ENCODE peak calls at places on chromosomes 11 and 22, in nine cellular contexts. One of them, this sample, is unnamed.

GRCh38 chr11:71436861-71437260 is 11.3 kb downstream of the DHCR7 start:
- DNase-seq in fibroblast of villous mesenchyme: no peak
- DNase-seq in CD8-positive, alpha-beta T cell: no peak
- DNase-seq in IMR-90: no peak
- DNase-seq in ovary: no peak
- DNase-seq in cardiac fibroblast: no peak
- DNase-seq in endothelial cell of umbilical vein: no peak
- DNase-seq in A549: no peak
- DNase-seq in tibial nerve: no peak
- DNase-seq in this sample: no peak

GRCh38 chr11:2300290-2300935 is 1.3 kb downstream of the C11orf21 start:
- DNase-seq in fibroblast of villous mesenchyme: no peak
- DNase-seq in CD8-positive, alpha-beta T cell: peak; percentile 76
- DNase-seq in IMR-90: no peak
- DNase-seq in ovary: no peak
- DNase-seq in cardiac fibroblast: no peak
- DNase-seq in endothelial cell of umbilical vein: no peak
- DNase-seq in A549: no peak
- DNase-seq in tibial nerve: peak; percentile 3
- DNase-seq in this sample: peak; percentile 69

GRCh38 chr22:37020192-37020479 is 594 bp downstream of the MPST start:
- DNase-seq in fibroblast of villous mesenchyme: peak; percentile 51
- DNase-seq in CD8-positive, alpha-beta T cell: no peak
- DNase-seq in IMR-90: peak; percentile 47
- DNase-seq in ovary: no peak
- DNase-seq in cardiac fibroblast: peak; percentile 59
- DNase-seq in endothelial cell of umbilical vein: peak; percentile 47
- DNase-seq in A549: peak; percentile 61
- DNase-seq in tibial nerve: peak; percentile 35
- DNase-seq in this sample: no peak

GRCh38 chr11:117189191-117189940 is 9.8 kb upstream of the TAGLN start:
- DNase-seq in fibroblast of villous mesenchyme: no peak
- DNase-seq in CD8-positive, alpha-beta T cell: peak; percentile 41
- DNase-seq in IMR-90: no peak
- DNase-seq in ovary: no peak
- DNase-seq in cardiac fibroblast: no peak
- DNase-seq in endothelial cell of umbilical vein: no peak
- DNase-seq in A549: no peak
- DNase-seq in tibial nerve: no peak
- DNase-seq in this sample: peak; percentile 64

GRCh38 chr22:35477911-35478582 is 62.6 kb upstream of the RASD2 start:
- DNase-seq in fibroblast of villous mesenchyme: peak; percentile 98
- DNase-seq in CD8-positive, alpha-beta T cell: no peak
- DNase-seq in IMR-90: peak; percentile 91
- DNase-seq in ovary: peak; percentile 68
- DNase-seq in cardiac fibroblast: peak; percentile 77
- DNase-seq in endothelial cell of umbilical vein: peak; percentile 80
- DNase-seq in A549: peak; percentile 70
- DNase-seq in tibial nerve: peak; percentile 48
- DNase-seq in this sample: no peak

GRCh38 chr11:113835306-113835705 is 40.1 kb downstream of the USP28 start:
- DNase-seq in fibroblast of villous mesenchyme: no peak
- DNase-seq in CD8-positive, alpha-beta T cell: no peak
- DNase-seq in IMR-90: no peak
- DNase-seq in ovary: no peak
- DNase-seq in cardiac fibroblast: no peak
- DNase-seq in endothelial cell of umbilical vein: no peak
- DNase-seq in A549: no peak
- DNase-seq in tibial nerve: no peak
- DNase-seq in this sample: no peak

GRCh38 chr22:38239101-38239761 is 33.6 kb downstream of the TMEM184B start:
- DNase-seq in fibroblast of villous mesenchyme: peak; percentile 94
- DNase-seq in CD8-positive, alpha-beta T cell: no peak
- DNase-seq in IMR-90: peak; percentile 98
- DNase-seq in ovary: no peak
- DNase-seq in cardiac fibroblast: peak; percentile 87
- DNase-seq in endothelial cell of umbilical vein: peak; percentile 83
- DNase-seq in A549: peak; percentile 71
- DNase-seq in tibial nerve: no peak
- DNase-seq in this sample: peak; percentile 90

GRCh38 chr11:96338910-96339703 is 3.9 kb downstream of the MAML2 start:
- DNase-seq in fibroblast of villous mesenchyme: peak; percentile 67
- DNase-seq in CD8-positive, alpha-beta T cell: peak; percentile 62
- DNase-seq in IMR-90: peak; percentile 84
- DNase-seq in ovary: peak; percentile 57
- DNase-seq in cardiac fibroblast: peak; percentile 76
- DNase-seq in endothelial cell of umbilical vein: peak; percentile 54
- DNase-seq in A549: no peak
- DNase-seq in tibial nerve: peak; percentile 33
- DNase-seq in this sample: peak; percentile 75

GRCh38 chr11:128689946-128690745 is 3.7 kb upstream of the FLI1 start:
- DNase-seq in fibroblast of villous mesenchyme: no peak
- DNase-seq in CD8-positive, alpha-beta T cell: no peak
- DNase-seq in IMR-90: no peak
- DNase-seq in ovary: no peak
- DNase-seq in cardiac fibroblast: no peak
- DNase-seq in endothelial cell of umbilical vein: no peak
- DNase-seq in A549: no peak
- DNase-seq in tibial nerve: no peak
- DNase-seq in this sample: no peak
- H3K4me3 ChIP-seq in fibroblast of villous mesenchyme: peak overlapping the region; percentile 15
- H3K4me3 ChIP-seq in CD8-positive, alpha-beta T cell: no peak overlapping the region
- H3K4me3 ChIP-seq in IMR-90: no peak overlapping the region
- H3K4me3 ChIP-seq in ovary: no peak overlapping the region
- H3K4me3 ChIP-seq in cardiac fibroblast: no peak overlapping the region
- H3K4me3 ChIP-seq in endothelial cell of umbilical vein: peak overlapping the region; percentile 11
- H3K4me3 ChIP-seq in A549: no peak overlapping the region
- H3K4me3 ChIP-seq in tibial nerve: peak overlapping the region; percentile 17
- H3K4me3 ChIP-seq in this sample: peak overlapping the region; percentile 54

GRCh38 chr11:3878036-3878584 is 22.6 kb downstream of the STIM1 start:
- DNase-seq in fibroblast of villous mesenchyme: no peak
- DNase-seq in CD8-positive, alpha-beta T cell: no peak
- DNase-seq in IMR-90: no peak
- DNase-seq in ovary: no peak
- DNase-seq in cardiac fibroblast: no peak
- DNase-seq in endothelial cell of umbilical vein: no peak
- DNase-seq in A549: no peak
- DNase-seq in tibial nerve: no peak
- DNase-seq in this sample: no peak

GRCh38 chr11:3880724-3881123 is 25.3 kb downstream of the STIM1 start:
- DNase-seq in fibroblast of villous mesenchyme: no peak
- DNase-seq in CD8-positive, alpha-beta T cell: no peak
- DNase-seq in IMR-90: peak; percentile 58
- DNase-seq in ovary: no peak
- DNase-seq in cardiac fibroblast: no peak
- DNase-seq in endothelial cell of umbilical vein: peak; percentile 67
- DNase-seq in A549: peak; percentile 25
- DNase-seq in tibial nerve: no peak
- DNase-seq in this sample: no peak

GRCh38 chr11:3879967-3880542 is 24.6 kb downstream of the STIM1 start:
- DNase-seq in fibroblast of villous mesenchyme: no peak
- DNase-seq in CD8-positive, alpha-beta T cell: no peak
- DNase-seq in IMR-90: no peak
- DNase-seq in ovary: no peak
- DNase-seq in cardiac fibroblast: no peak
- DNase-seq in endothelial cell of umbilical vein: peak; percentile 64
- DNase-seq in A549: peak; percentile 57
- DNase-seq in tibial nerve: no peak
- DNase-seq in this sample: no peak

GRCh38 chr11:3879216-3879966 is 23.9 kb downstream of the STIM1 start:
- DNase-seq in fibroblast of villous mesenchyme: no peak
- DNase-seq in CD8-positive, alpha-beta T cell: no peak
- DNase-seq in IMR-90: no peak
- DNase-seq in ovary: no peak
- DNase-seq in cardiac fibroblast: no peak
- DNase-seq in endothelial cell of umbilical vein: no peak
- DNase-seq in A549: no peak
- DNase-seq in tibial nerve: no peak
- DNase-seq in this sample: no peak

DNA sequence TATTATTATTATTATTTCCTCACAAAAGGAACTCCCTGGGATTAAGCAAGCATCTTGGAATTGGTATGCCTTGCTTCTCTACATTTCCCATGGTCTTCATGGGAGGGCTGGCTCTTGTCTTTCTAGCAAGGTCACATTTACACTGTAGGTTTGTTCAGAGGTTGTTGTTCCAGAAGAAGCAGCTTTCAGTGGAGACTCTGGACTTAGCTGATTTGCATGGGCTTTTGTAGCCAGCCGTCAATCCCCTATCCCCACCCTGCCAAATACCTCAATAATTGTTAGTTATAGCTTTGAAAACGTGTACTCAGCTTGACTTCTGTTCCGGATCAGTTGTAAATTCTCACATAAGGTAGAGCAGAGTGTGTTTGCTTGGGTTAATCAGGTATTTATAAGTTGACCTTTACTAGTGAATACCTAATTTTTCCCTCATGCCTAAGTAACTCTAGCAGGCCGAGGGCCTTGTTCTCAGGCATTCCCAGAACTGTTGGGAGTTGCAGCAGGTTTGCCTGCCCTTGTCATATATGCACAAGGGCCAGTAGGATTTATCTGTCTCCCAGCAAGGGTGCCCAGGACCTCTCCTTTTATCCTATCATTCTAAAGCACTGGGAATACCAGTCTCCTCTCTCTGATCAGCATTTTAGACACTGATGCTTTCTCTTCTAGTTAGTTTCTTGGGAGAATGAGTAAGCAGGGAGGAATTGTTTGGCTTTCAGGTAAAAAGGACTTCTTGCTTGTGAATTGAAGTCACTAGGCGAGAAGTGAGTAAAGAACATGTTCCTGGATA is 22.0 kb downstream of the STIM1 start:
- DNase-seq in fibroblast of villous mesenchyme: no peak
- DNase-seq in CD8-positive, alpha-beta T cell: no peak
- DNase-seq in IMR-90: no peak
- DNase-seq in ovary: no peak
- DNase-seq in cardiac fibroblast: no peak
- DNase-seq in endothelial cell of umbilical vein: no peak
- DNase-seq in A549: no peak
- DNase-seq in tibial nerve: no peak
- DNase-seq in this sample: no peak
- H3K4me3 ChIP-seq in fibroblast of villous mesenchyme: no peak overlapping the region
- H3K4me3 ChIP-seq in CD8-positive, alpha-beta T cell: no peak overlapping the region
- H3K4me3 ChIP-seq in IMR-90: no peak overlapping the region
- H3K4me3 ChIP-seq in ovary: no peak overlapping the region
- H3K4me3 ChIP-seq in cardiac fibroblast: no peak overlapping the region
- H3K4me3 ChIP-seq in endothelial cell of umbilical vein: no peak overlapping the region
- H3K4me3 ChIP-seq in A549: no peak overlapping the region
- H3K4me3 ChIP-seq in tibial nerve: no peak overlapping the region
- H3K4me3 ChIP-seq in this sample: no peak overlapping the region

DNA sequence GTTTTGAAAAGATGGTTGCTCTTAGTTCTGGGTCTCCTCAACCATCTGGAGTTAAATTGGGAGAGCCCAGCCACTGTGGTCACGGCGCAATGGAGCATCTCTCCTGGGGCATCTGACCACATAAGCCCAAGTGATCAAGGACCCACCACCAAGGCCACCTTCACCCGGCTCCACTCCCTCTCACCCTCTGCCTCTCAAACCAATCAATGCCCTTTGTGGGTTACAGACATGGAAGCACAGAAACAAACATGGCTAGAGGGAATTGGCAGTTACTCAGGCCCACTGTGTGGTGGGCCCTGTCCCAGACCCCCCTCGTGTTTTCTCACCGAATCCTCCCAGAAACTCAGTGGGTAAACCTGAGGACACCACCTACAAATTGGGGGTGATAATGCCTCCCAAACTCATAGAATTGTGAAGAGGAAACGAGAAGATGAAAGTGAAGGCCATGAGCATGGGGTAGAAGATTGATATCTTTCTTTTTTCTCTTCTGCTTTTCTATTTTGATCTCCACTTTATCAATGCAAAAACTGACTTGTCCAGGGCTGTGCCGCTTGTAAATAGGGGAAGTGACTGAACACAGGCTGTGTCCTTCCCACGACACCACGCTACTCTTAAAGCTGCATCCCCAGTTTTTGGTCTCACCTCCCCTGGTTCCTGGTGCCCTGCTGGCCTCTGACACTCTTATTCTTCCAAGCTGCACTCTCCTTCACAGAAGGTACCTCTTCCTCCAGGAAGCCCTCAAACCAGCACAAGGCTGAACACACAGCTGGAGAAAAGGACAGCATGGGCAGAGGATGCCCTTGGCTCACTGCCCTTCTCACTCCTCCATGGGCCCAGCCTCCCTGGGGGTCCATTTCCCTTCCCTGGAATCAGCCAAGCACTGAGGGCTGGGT is 52.0 kb downstream of the IRAG1 start:
- DNase-seq in fibroblast of villous mesenchyme: no peak
- DNase-seq in CD8-positive, alpha-beta T cell: no peak
- DNase-seq in IMR-90: no peak
- DNase-seq in ovary: no peak
- DNase-seq in cardiac fibroblast: no peak
- DNase-seq in endothelial cell of umbilical vein: no peak
- DNase-seq in A549: no peak
- DNase-seq in tibial nerve: no peak
- DNase-seq in this sample: no peak
- H3K4me3 ChIP-seq in fibroblast of villous mesenchyme: no peak overlapping the region
- H3K4me3 ChIP-seq in CD8-positive, alpha-beta T cell: no peak overlapping the region
- H3K4me3 ChIP-seq in IMR-90: no peak overlapping the region
- H3K4me3 ChIP-seq in ovary: no peak overlapping the region
- H3K4me3 ChIP-seq in cardiac fibroblast: no peak overlapping the region
- H3K4me3 ChIP-seq in endothelial cell of umbilical vein: no peak overlapping the region
- H3K4me3 ChIP-seq in A549: no peak overlapping the region
- H3K4me3 ChIP-seq in tibial nerve: no peak overlapping the region
- H3K4me3 ChIP-seq in this sample: no peak overlapping the region

GRCh38 chr11:74004046-74004693 is 4.7 kb downstream of the UCP3 start:
- DNase-seq in fibroblast of villous mesenchyme: no peak
- DNase-seq in CD8-positive, alpha-beta T cell: no peak
- DNase-seq in IMR-90: no peak
- DNase-seq in ovary: no peak
- DNase-seq in cardiac fibroblast: no peak
- DNase-seq in endothelial cell of umbilical vein: no peak
- DNase-seq in A549: no peak
- DNase-seq in tibial nerve: no peak
- DNase-seq in this sample: peak; percentile 54

GRCh38 chr11:74000770-74001169 is 8.1 kb downstream of the UCP3 start:
- DNase-seq in fibroblast of villous mesenchyme: no peak
- DNase-seq in CD8-positive, alpha-beta T cell: no peak
- DNase-seq in IMR-90: no peak
- DNase-seq in ovary: no peak
- DNase-seq in cardiac fibroblast: no peak
- DNase-seq in endothelial cell of umbilical vein: no peak
- DNase-seq in A549: no peak
- DNase-seq in tibial nerve: no peak
- DNase-seq in this sample: peak; percentile 35

GRCh38 chr11:74001822-74002286 is 7.0 kb downstream of the UCP3 start:
- DNase-seq in fibroblast of villous mesenchyme: no peak
- DNase-seq in CD8-positive, alpha-beta T cell: no peak
- DNase-seq in IMR-90: no peak
- DNase-seq in ovary: no peak
- DNase-seq in cardiac fibroblast: no peak
- DNase-seq in endothelial cell of umbilical vein: no peak
- DNase-seq in A549: no peak
- DNase-seq in tibial nerve: no peak
- DNase-seq in this sample: peak; percentile 61

GRCh38 chr11:74004694-74005615 is 3.9 kb downstream of the UCP3 start:
- DNase-seq in fibroblast of villous mesenchyme: no peak
- DNase-seq in CD8-positive, alpha-beta T cell: peak; percentile 88
- DNase-seq in IMR-90: no peak
- DNase-seq in ovary: no peak
- DNase-seq in cardiac fibroblast: no peak
- DNase-seq in endothelial cell of umbilical vein: no peak
- DNase-seq in A549: no peak
- DNase-seq in tibial nerve: no peak
- DNase-seq in this sample: peak; percentile 24

DNA sequence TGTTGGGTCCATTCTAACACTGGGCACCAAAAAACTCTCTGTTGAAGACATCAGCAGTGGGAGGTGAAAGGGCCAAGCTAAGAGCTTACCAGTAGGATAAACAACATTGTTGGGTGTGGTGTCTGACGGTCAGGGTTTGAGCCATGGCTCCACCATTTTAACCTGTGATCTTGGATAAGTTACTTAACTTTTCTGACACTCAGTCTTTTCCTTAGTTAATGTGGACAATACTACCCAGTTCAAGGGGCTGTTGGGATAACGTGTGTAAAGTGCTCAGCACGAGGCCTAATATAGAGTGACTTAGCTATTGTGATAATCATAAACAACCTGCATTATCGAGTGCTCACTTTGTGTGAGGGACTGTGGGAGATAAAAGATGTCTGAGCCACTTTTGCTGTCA is 6.1 kb downstream of the UCP3 start:
- DNase-seq in fibroblast of villous mesenchyme: no peak
- DNase-seq in CD8-positive, alpha-beta T cell: no peak
- DNase-seq in IMR-90: no peak
- DNase-seq in ovary: no peak
- DNase-seq in cardiac fibroblast: no peak
- DNase-seq in endothelial cell of umbilical vein: no peak
- DNase-seq in A549: no peak
- DNase-seq in tibial nerve: no peak
- DNase-seq in this sample: no peak
- H3K4me3 ChIP-seq in fibroblast of villous mesenchyme: no peak overlapping the region
- H3K4me3 ChIP-seq in CD8-positive, alpha-beta T cell: no peak overlapping the region
- H3K4me3 ChIP-seq in IMR-90: no peak overlapping the region
- H3K4me3 ChIP-seq in ovary: no peak overlapping the region
- H3K4me3 ChIP-seq in cardiac fibroblast: no peak overlapping the region
- H3K4me3 ChIP-seq in endothelial cell of umbilical vein: no peak overlapping the region
- H3K4me3 ChIP-seq in A549: no peak overlapping the region
- H3K4me3 ChIP-seq in tibial nerve: no peak overlapping the region
- H3K4me3 ChIP-seq in this sample: no peak overlapping the region